ENCODE peak calls at places on chromosomes 6 and 20, in four cellular contexts. Z is ovary, A is left ventricle myocardium inferior, I is heart left ventricle. G is an unnamed sample.

GRCh38 chr20:5024982-5025381 is 23.7 kb upstream of the SLC23A2 start:
- DNase-seq in I (no peak), A (no peak), Z (no peak), G (no peak)

GRCh38 chr6:1626481-1626880 is 16.8 kb downstream of the FOXC1 start:
- DNase-seq in Z (no peak), I (no peak), A (no peak), G (no peak)

GRCh38 chr6:25254671-25255070 is 24.5 kb upstream of the CARMIL1 start:
- DNase-seq in Z (no peak), I (no peak), A (no peak), G (no peak)

GRCh38 chr6:111482236-111482958 is 621 bp downstream of the REV3L start:
- DNase-seq in Z (peak), I (peak), A (peak), G (peak)

GRCh38 chr20:1688886-1689538 is 31.4 kb upstream of the SIRPG start:
- DNase-seq in A (no peak), I (no peak), Z (no peak), G (no peak)

GRCh38 chr20:16451970-16452369 is 121.3 kb downstream of the KIF16B start:
- DNase-seq in I (no peak), A (no peak), Z (no peak), G (no peak)

GRCh38 chr6:42406296-42407280 is 45.1 kb downstream of the TRERF1 start:
- DNase-seq in I (peak), A (no peak), Z (no peak), G (no peak)

GRCh38 chr20:57649617-57650015 is 29.4 kb upstream of the ZBP1 start:
- DNase-seq in Z (no peak), A (no peak), I (no peak), G (peak)

GRCh38 chr20:38537176-38537575 is 43.8 kb upstream of the ADIG start:
- DNase-seq in Z (no peak), I (no peak), A (no peak), G (no peak)

GRCh38 chr6:26311012-26311384 is 54.0 kb upstream of the BTN3A2 start:
- DNase-seq in A (no peak), I (no peak), Z (peak), G (peak)

GRCh38 chr20:40922865-40923264 is 105.8 kb upstream of the TOP1 start:
- DNase-seq in I (no peak), Z (no peak), A (no peak), G (no peak)